ENCODE peak calls at places on chromosomes 5 and 9, in four cellular contexts. One of them, this sample, is unnamed.

GRCh38 chr9:27528278-27528885 is 1.2 kb downstream of the MOB3B start:
- DNase-seq in fibroblast of lung: peak; percentile 59
- DNase-seq in astrocyte: peak; percentile 60
- DNase-seq in neural progenitor cell: peak; percentile 91
- DNase-seq in this sample: no peak

GRCh38 chr9:18194316-18194715 is 279.6 kb upstream of the ADAMTSL1 start:
- DNase-seq in neural progenitor cell: no peak
- DNase-seq in fibroblast of lung: no peak
- DNase-seq in astrocyte: no peak
- DNase-seq in this sample: no peak

GRCh38 chr5:139847790-139848507 is 52.3 kb downstream of the PSD2 start:
- DNase-seq in neural progenitor cell: peak; percentile 89
- DNase-seq in astrocyte: peak; percentile 14
- DNase-seq in fibroblast of lung: no peak
- DNase-seq in this sample: no peak

GRCh38 chr5:133063965-133064364 is 12.2 kb downstream of the HSPA4 start:
- DNase-seq in fibroblast of lung: no peak
- DNase-seq in neural progenitor cell: no peak
- DNase-seq in astrocyte: peak; percentile 45
- DNase-seq in this sample: peak; percentile 13

GRCh38 chr9:89661956-89662717 is 57.3 kb downstream of the GADD45G start:
- DNase-seq in astrocyte: peak; percentile 95
- DNase-seq in neural progenitor cell: peak; percentile 91
- DNase-seq in fibroblast of lung: peak; percentile 94
- DNase-seq in this sample: peak; percentile 38

GRCh38 chr5:104344809-104345512 is 782.4 kb upstream of the NUDT12 start:
- DNase-seq in astrocyte: peak; percentile 68
- DNase-seq in neural progenitor cell: peak; percentile 44
- DNase-seq in fibroblast of lung: peak; percentile 41
- DNase-seq in this sample: peak; percentile 97

GRCh38 chr5:34012791-34013190 is 4.9 kb upstream of the AMACR start:
- DNase-seq in astrocyte: peak; percentile 44
- DNase-seq in fibroblast of lung: peak; percentile 71
- DNase-seq in neural progenitor cell: no peak
- DNase-seq in this sample: no peak

GRCh38 chr5:135304352-135305221 is 94.4 kb downstream of the MACROH2A1 start:
- DNase-seq in astrocyte: peak; percentile 30
- DNase-seq in fibroblast of lung: peak; percentile 9
- DNase-seq in neural progenitor cell: no peak
- DNase-seq in this sample: no peak

GRCh38 chr9:117081641-117082317 is 333.1 kb downstream of the ASTN2 start:
- DNase-seq in astrocyte: no peak
- DNase-seq in fibroblast of lung: no peak
- DNase-seq in neural progenitor cell: no peak
- DNase-seq in this sample: no peak

GRCh38 chr5:5420251-5420650 is 2.2 kb upstream of the ICE1 start:
- DNase-seq in fibroblast of lung: no peak
- DNase-seq in neural progenitor cell: no peak
- DNase-seq in astrocyte: no peak
- DNase-seq in this sample: no peak

GRCh38 chr5:69248019-69248418 is 13.3 kb downstream of the CDK7 start:
- DNase-seq in fibroblast of lung: no peak
- DNase-seq in astrocyte: no peak
- DNase-seq in neural progenitor cell: no peak
- DNase-seq in this sample: no peak

GRCh38 chr9:34463098-34463900 is 4.7 kb downstream of the DNAI1 start:
- DNase-seq in fibroblast of lung: peak; percentile 9
- DNase-seq in neural progenitor cell: no peak
- DNase-seq in astrocyte: peak; percentile 73
- DNase-seq in this sample: peak; percentile 83

GRCh38 chr9:137663584-137663983 is 44.8 kb downstream of the EHMT1 start:
- DNase-seq in neural progenitor cell: no peak
- DNase-seq in astrocyte: no peak
- DNase-seq in fibroblast of lung: no peak
- DNase-seq in this sample: no peak

GRCh38 chr5:72018158-72018803 is 89.0 kb upstream of the MAP1B start:
- DNase-seq in neural progenitor cell: peak; percentile 67
- DNase-seq in fibroblast of lung: peak; percentile 66
- DNase-seq in astrocyte: no peak
- DNase-seq in this sample: peak; percentile 74

GRCh38 chr9:133803028-133803585 is 65.0 kb upstream of the SARDH start:
- DNase-seq in fibroblast of lung: no peak
- DNase-seq in astrocyte: peak; percentile 61
- DNase-seq in neural progenitor cell: no peak
- DNase-seq in this sample: no peak

GRCh38 chr9:134568756-134569155 is 72.8 kb upstream of the COL5A1 start:
- DNase-seq in fibroblast of lung: peak; percentile 77
- DNase-seq in astrocyte: no peak
- DNase-seq in neural progenitor cell: no peak
- DNase-seq in this sample: no peak

GRCh38 chr9:72294952-72295351 is 70.1 kb downstream of the ZFAND5 start:
- DNase-seq in fibroblast of lung: no peak
- DNase-seq in astrocyte: no peak
- DNase-seq in neural progenitor cell: no peak
- DNase-seq in this sample: no peak

GRCh38 chr9:71820516-71820915 is 52.2 kb upstream of the CEMIP2 start:
- DNase-seq in fibroblast of lung: no peak
- DNase-seq in astrocyte: no peak
- DNase-seq in neural progenitor cell: no peak
- DNase-seq in this sample: peak; percentile 23

GRCh38 chr5:140298183-140298601 is 4.7 kb downstream of the PFDN1 start:
- DNase-seq in neural progenitor cell: no peak
- DNase-seq in fibroblast of lung: peak; percentile 16
- DNase-seq in astrocyte: peak; percentile 94
- DNase-seq in this sample: peak; percentile 59

GRCh38 chr9:112705773-112706427 is 12.0 kb downstream of the INIP start:
- DNase-seq in neural progenitor cell: peak; percentile 70
- DNase-seq in fibroblast of lung: peak; percentile 64
- DNase-seq in astrocyte: peak; percentile 30
- DNase-seq in this sample: peak; percentile 35

GRCh38 chr5:150599917-150600511 is 40.4 kb upstream of the SYNPO start:
- DNase-seq in neural progenitor cell: no peak
- DNase-seq in astrocyte: peak; percentile 72
- DNase-seq in fibroblast of lung: peak; percentile 61
- DNase-seq in this sample: peak; percentile 65

GRCh38 chr9:109181284-109181683 is 14.2 kb upstream of the FRRS1L start:
- DNase-seq in fibroblast of lung: no peak
- DNase-seq in astrocyte: no peak
- DNase-seq in neural progenitor cell: no peak
- DNase-seq in this sample: no peak

GRCh38 chr9:71285191-71285656 is 163.8 kb upstream of the TRPM3 start:
- DNase-seq in neural progenitor cell: peak; percentile 81
- DNase-seq in astrocyte: peak; percentile 35
- DNase-seq in fibroblast of lung: peak; percentile 65
- DNase-seq in this sample: peak; percentile 72

GRCh38 chr9:82583524-82583923 is 479.4 kb downstream of the RASEF start:
- DNase-seq in neural progenitor cell: no peak
- DNase-seq in fibroblast of lung: no peak
- DNase-seq in astrocyte: no peak
- DNase-seq in this sample: no peak

GRCh38 chr5:161306354-161306990 is 240.1 kb downstream of the GABRB2 start:
- DNase-seq in neural progenitor cell: no peak
- DNase-seq in astrocyte: no peak
- DNase-seq in fibroblast of lung: no peak
- DNase-seq in this sample: no peak

GRCh38 chr5:158313739-158314464 is 455.0 kb upstream of the CLINT1 start:
- DNase-seq in astrocyte: no peak
- DNase-seq in fibroblast of lung: no peak
- DNase-seq in neural progenitor cell: no peak
- DNase-seq in this sample: no peak

GRCh38 chr5:179680780-179681411 is at the start of gene CBY3:
- DNase-seq in fibroblast of lung: no peak
- DNase-seq in neural progenitor cell: no peak
- DNase-seq in astrocyte: no peak
- DNase-seq in this sample: peak; percentile 7

GRCh38 chr9:94865599-94866456 is 139.3 kb downstream of the AOPEP start:
- DNase-seq in neural progenitor cell: peak; percentile 63
- DNase-seq in astrocyte: peak; percentile 83
- DNase-seq in fibroblast of lung: peak; percentile 63
- DNase-seq in this sample: no peak

GRCh38 chr9:115098226-115098965 is 19.6 kb downstream of the TNC start:
- DNase-seq in fibroblast of lung: peak; percentile 23
- DNase-seq in astrocyte: peak; percentile 64
- DNase-seq in neural progenitor cell: no peak
- DNase-seq in this sample: no peak

GRCh38 chr9:123640792-123641222 is 284.8 kb downstream of the CRB2 start:
- DNase-seq in fibroblast of lung: no peak
- DNase-seq in astrocyte: no peak
- DNase-seq in neural progenitor cell: no peak
- DNase-seq in this sample: no peak

GRCh38 chr9:136011703-136012496 is 50.7 kb upstream of the UBAC1 start:
- DNase-seq in fibroblast of lung: peak; percentile 89
- DNase-seq in astrocyte: peak; percentile 47
- DNase-seq in neural progenitor cell: no peak
- DNase-seq in this sample: no peak
- H3K9ac ChIP-seq in fibroblast of lung: no peak overlapping the region
- H3K9ac ChIP-seq in astrocyte: no peak overlapping the region
- H3K9ac ChIP-seq in neural progenitor cell: no peak overlapping the region
- H3K9ac ChIP-seq in this sample: no peak overlapping the region

DNA sequence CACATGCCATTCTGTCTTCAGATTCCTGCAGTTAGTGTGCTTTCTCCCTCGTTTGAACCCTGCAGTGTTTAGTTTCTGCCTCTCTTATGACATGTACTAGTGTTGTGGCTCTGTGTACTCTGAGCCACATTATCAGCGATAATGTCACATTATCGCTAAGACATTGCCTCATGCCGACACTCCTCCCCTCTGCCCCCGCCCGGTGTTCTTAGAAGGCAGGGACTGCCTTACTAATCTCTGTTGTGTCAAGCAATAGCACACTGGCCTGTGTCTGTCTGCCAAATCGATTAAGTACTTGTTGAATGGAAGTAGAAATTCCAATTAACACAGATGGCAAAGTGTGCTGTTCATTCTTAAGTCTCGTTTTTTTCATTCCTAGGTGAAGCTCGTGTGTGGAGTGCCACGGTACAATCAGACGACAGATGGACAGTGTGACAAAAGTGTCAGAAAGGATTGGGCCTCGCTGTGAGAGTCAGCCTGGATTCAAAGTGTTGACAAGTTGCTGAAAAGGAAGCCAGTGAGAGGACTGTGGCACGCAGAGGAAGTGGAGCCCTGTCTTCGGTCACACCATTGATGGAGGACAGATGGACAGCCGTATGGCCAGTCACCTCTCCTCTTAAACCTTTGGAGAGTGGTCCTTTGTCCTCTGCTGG is 10.5 kb downstream of the PIK3R1 start:
- DNase-seq in fibroblast of lung: no peak
- DNase-seq in astrocyte: no peak
- DNase-seq in neural progenitor cell: no peak
- DNase-seq in this sample: no peak
- H3K27ac ChIP-seq in fibroblast of lung: no peak overlapping the region
- H3K27ac ChIP-seq in astrocyte: no peak overlapping the region
- H3K27ac ChIP-seq in neural progenitor cell: no peak overlapping the region
- H3K27ac ChIP-seq in this sample: no peak overlapping the region

GRCh38 chr5:88834108-88834462 is 48.9 kb downstream of the MEF2C start:
- DNase-seq in astrocyte: no peak
- DNase-seq in neural progenitor cell: no peak
- DNase-seq in fibroblast of lung: no peak
- DNase-seq in this sample: no peak
- H3K9ac ChIP-seq in astrocyte: no peak overlapping the region
- H3K9ac ChIP-seq in neural progenitor cell: no peak overlapping the region
- H3K9ac ChIP-seq in fibroblast of lung: no peak overlapping the region
- H3K9ac ChIP-seq in this sample: no peak overlapping the region

DNA sequence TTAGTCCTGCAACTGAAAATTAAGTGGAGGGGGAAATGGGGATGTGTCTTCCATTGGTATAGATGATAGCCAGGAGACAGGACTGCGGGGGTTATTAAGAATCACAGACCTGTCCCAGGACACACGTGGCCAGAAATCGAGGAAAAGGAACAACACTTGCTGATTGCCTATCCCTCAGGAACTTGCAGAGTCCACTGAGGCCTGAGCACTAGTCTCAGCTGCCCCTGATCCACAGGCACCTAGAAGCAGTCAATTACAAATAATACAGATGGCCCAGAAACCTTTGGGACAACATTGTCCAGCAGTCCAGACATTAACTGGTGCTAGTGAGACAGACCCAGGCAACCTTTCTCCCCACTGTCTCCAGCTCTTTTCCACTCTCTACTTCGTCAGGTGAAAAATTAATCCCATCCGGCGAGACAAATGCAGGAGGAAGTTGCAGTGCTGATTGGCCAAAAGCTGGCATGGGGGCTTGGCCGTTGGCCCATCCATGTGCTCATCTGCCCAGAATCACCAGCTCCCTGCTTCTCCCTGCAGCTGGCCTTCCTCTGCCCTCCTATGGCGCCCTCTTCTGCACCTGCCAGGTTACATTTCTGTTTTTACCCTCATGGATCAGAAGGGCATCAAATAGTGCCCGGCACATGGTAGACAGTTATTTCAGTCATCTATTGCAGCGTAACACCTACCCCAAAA is 3.5 kb upstream of the B4GALT1 start:
- DNase-seq in neural progenitor cell: peak; percentile 44
- DNase-seq in astrocyte: no peak
- DNase-seq in fibroblast of lung: peak; percentile 34
- DNase-seq in this sample: peak; percentile 52
- H3K27ac ChIP-seq in neural progenitor cell: no peak overlapping the region
- H3K27ac ChIP-seq in astrocyte: no peak overlapping the region
- H3K27ac ChIP-seq in fibroblast of lung: no peak overlapping the region
- H3K27ac ChIP-seq in this sample: no peak overlapping the region

GRCh38 chr5:102531506-102531905 is 32.7 kb upstream of the SLCO6A1 start:
- DNase-seq in fibroblast of lung: peak; percentile 17
- DNase-seq in neural progenitor cell: no peak
- DNase-seq in astrocyte: no peak
- DNase-seq in this sample: no peak
- H3K9ac ChIP-seq in fibroblast of lung: no peak overlapping the region
- H3K9ac ChIP-seq in neural progenitor cell: no peak overlapping the region
- H3K9ac ChIP-seq in astrocyte: no peak overlapping the region
- H3K9ac ChIP-seq in this sample: no peak overlapping the region

GRCh38 chr5:124697912-124698690 is 48.3 kb downstream of the ZNF608 start:
- DNase-seq in fibroblast of lung: peak; percentile 43
- DNase-seq in astrocyte: peak; percentile 65
- DNase-seq in neural progenitor cell: peak; percentile 39
- DNase-seq in this sample: no peak
- H3K27ac ChIP-seq in fibroblast of lung: peak overlapping the region; percentile 65
- H3K27ac ChIP-seq in astrocyte: peak overlapping the region; percentile 23
- H3K27ac ChIP-seq in neural progenitor cell: peak overlapping the region; percentile 71
- H3K27ac ChIP-seq in this sample: no peak overlapping the region

DNA sequence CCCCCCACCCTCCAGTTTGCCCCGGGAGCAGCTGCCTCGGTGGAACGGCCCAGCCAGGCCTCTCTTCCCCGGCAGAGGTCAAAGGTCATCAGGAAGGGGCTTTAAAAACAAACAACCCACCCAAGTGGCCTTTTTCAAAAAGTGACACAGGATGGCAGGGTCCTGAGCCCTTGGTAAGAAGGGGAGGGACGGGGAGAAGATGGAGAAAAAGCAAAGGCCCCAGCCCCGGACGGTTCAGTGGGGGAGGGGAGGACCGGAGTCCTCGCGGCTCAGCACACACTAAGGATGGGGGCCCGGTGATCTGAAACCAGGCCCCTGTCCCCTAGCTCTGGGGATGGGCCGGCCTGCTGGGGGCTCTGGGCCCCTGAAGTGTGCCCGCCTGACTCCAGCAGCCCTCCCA is 1.1 kb downstream of the PRRX2 start:
- DNase-seq in astrocyte: no peak
- DNase-seq in fibroblast of lung: no peak
- DNase-seq in neural progenitor cell: peak; percentile 62
- DNase-seq in this sample: no peak
- H3K9ac ChIP-seq in astrocyte: no peak overlapping the region
- H3K9ac ChIP-seq in fibroblast of lung: peak overlapping the region; percentile 46
- H3K9ac ChIP-seq in neural progenitor cell: no peak overlapping the region
- H3K9ac ChIP-seq in this sample: no peak overlapping the region

GRCh38 chr9:113956901-113957777 is 81.0 kb downstream of the ZNF618 start:
- DNase-seq in neural progenitor cell: no peak
- DNase-seq in astrocyte: peak; percentile 30
- DNase-seq in fibroblast of lung: peak; percentile 10
- DNase-seq in this sample: no peak
- H3K27ac ChIP-seq in neural progenitor cell: no peak overlapping the region
- H3K27ac ChIP-seq in astrocyte: peak overlapping the region; percentile 73
- H3K27ac ChIP-seq in fibroblast of lung: peak overlapping the region; percentile 78
- H3K27ac ChIP-seq in this sample: peak overlapping the region; percentile 68